ENCODE peak calls at places on chromosomes 16 and 17, in ten cellular contexts. K is HCEC 1CT; S is mammary epithelial cell; Q is cardiac fibroblast; F is naive thymus-derived CD8-positive, alpha-beta T cell; G is NCI-H1105; J is RPMI8226; Z is A172; E is activated CD4-positive, alpha-beta T cell treated with anti-CD3 and anti-CD28 coated beads for 24 hours; U is stimulated activated CD4-positive, alpha-beta T cell treated with anti-CD3 and anti-CD28 coated beads, Interleukin-1b, Interleukin-23, amount 100 ng/mL, for 1 hour. I is an unnamed sample.

GRCh38 chr16:74984194-74984669 is 691 bp downstream of the WDR59 start:
- DNase-seq in G (no peak), F (no peak), Q (peak; percentile 45), J (peak; percentile 40), K (no peak), E (no peak), U (no peak), S (peak; percentile 35), Z (peak; percentile 6), I (peak; percentile 50)

GRCh38 chr17:75734674-75735294 is 13.5 kb downstream of the ITGB4 start:
- DNase-seq in U (no peak), S (no peak), G (no peak), Q (no peak), E (no peak), F (no peak), Z (no peak), K (no peak), J (no peak), I (no peak)

GRCh38 chr16:51152691-51153261 is 1.7 kb upstream of the SALL1 start:
- DNase-seq in S (no peak), G (no peak), E (no peak), K (no peak), F (no peak), U (no peak), Q (peak; percentile 12), J (no peak), Z (peak; percentile 35), I (no peak)

GRCh38 chr16:5510819-5511370 is 413.3 kb upstream of the EEF2KMT start:
- DNase-seq in K (no peak), Q (no peak), S (no peak), Z (no peak), J (no peak), F (no peak), U (no peak), E (no peak), G (no peak), I (no peak)

GRCh38 chr16:7026639-7027038 is 306.0 kb upstream of the RBFOX1 start:
- DNase-seq in F (no peak), G (no peak), U (no peak), J (no peak), Z (no peak), S (no peak), Q (no peak), E (no peak), K (no peak), I (no peak)

GRCh38 chr16:81127051-81127450 is 30.9 kb upstream of the GCSH start:
- DNase-seq in Z (peak; percentile 17), S (peak; percentile 97), F (no peak), G (no peak), K (no peak), Q (peak; percentile 19), E (no peak), U (no peak), J (no peak), I (peak; percentile 99)

GRCh38 chr16:58464047-58464915 is 35.7 kb upstream of the NDRG4 start:
- DNase-seq in Q (no peak), G (no peak), U (no peak), E (no peak), K (no peak), S (peak; percentile 31), J (peak; percentile 47), Z (no peak), F (no peak), I (no peak)

GRCh38 chr16:2159052-2159838 is 3.7 kb downstream of the TRAF7 start:
- DNase-seq in Z (peak; percentile 70), Q (peak; percentile 57), E (no peak), U (no peak), S (no peak), J (no peak), K (peak; percentile 63), F (no peak), G (no peak), I (no peak)

GRCh38 chr17:28665994-28666393 is 4.0 kb downstream of the SUPT6H start:
- DNase-seq in E (no peak), S (no peak), K (no peak), G (no peak), J (no peak), Q (no peak), U (no peak), Z (no peak), F (no peak), I (no peak)

GRCh38 chr17:8947201-8947600 is 18.3 kb downstream of the PIK3R5 start:
- DNase-seq in U (no peak), F (no peak), E (no peak), Z (peak; percentile 33), Q (peak; percentile 32), J (no peak), G (no peak), K (no peak), S (peak; percentile 65), I (no peak)

GRCh38 chr16:88921603-88921995 is 55.1 kb upstream of the PABPN1L start:
- DNase-seq in F (no peak), Z (no peak), Q (no peak), G (no peak), S (no peak), U (no peak), K (no peak), E (no peak), J (no peak), I (no peak)

GRCh38 chr16:28534542-28535373 is 4.0 kb downstream of the NUPR1 start:
- DNase-seq in Z (no peak), E (no peak), K (no peak), F (no peak), G (no peak), U (no peak), S (no peak), J (no peak), Q (peak; percentile 62), I (peak; percentile 33)

GRCh38 chr17:49932131-49932723 is 36.8 kb upstream of the DLX4 start:
- DNase-seq in E (no peak), Z (no peak), Q (no peak), U (no peak), K (no peak), J (no peak), F (no peak), G (peak; percentile 88), S (no peak), I (no peak)

GRCh38 chr16:12798846-12799245 is 4.8 kb downstream of the CPPED1 start:
- DNase-seq in K (no peak), Z (no peak), Q (peak; percentile 46), G (no peak), U (no peak), J (no peak), F (no peak), E (no peak), S (no peak), I (no peak)

GRCh38 chr17:74818306-74818705 is 41.4 kb downstream of the GRIN2C start:
- DNase-seq in U (no peak), J (no peak), E (no peak), Z (no peak), F (no peak), G (no peak), S (no peak), Q (no peak), K (no peak), I (no peak)

I was measured in trophoblast cell.